ENCODE peak calls at places on chromosome 22, in eight cellular contexts. W is ovary; H is small intestine; I is CD8-positive, alpha-beta memory T cell; G is IMR-90; U is endothelial cell of umbilical vein; M is GM23248; L is upper lobe of left lung. N is an unnamed sample.

GRCh38 chr22:48798281-48799226 is 1029.1 kb downstream of the BRD1 start:
- DNase-seq in H (no peak), M (no peak), L (no peak), U (no peak), G (no peak), I (no peak), W (no peak), N (no peak)

GRCh38 chr22:50190182-50190951 is 4.7 kb downstream of the TRABD start:
- DNase-seq in M (peak; percentile 70), I (peak; percentile 90), G (no peak), H (peak; percentile 89), W (peak; percentile 68), U (peak; percentile 46), L (peak; percentile 93), N (peak; percentile 32)

GRCh38 chr22:26658671-26659478 is 1.5 kb downstream of the MIAT start:
- DNase-seq in G (peak; percentile 97), W (no peak), H (peak; percentile 35), U (peak; percentile 52), I (peak; percentile 87), L (peak; percentile 71), M (peak; percentile 93), N (peak; percentile 95)

GRCh38 chr22:27494821-27495220 is 306.7 kb downstream of the MN1 start:
- DNase-seq in I (no peak), L (no peak), U (no peak), M (no peak), G (no peak), H (no peak), W (no peak), N (no peak)

GRCh38 chr22:26172389-26172990 is 3.2 kb downstream of the SEZ6L start:
- DNase-seq in I (no peak), M (peak; percentile 52), G (peak; percentile 4), L (no peak), H (peak; percentile 58), U (peak; percentile 8), W (no peak), N (no peak)

GRCh38 chr22:29152045-29152380 is 53.7 kb upstream of the EMID1 start:
- DNase-seq in M (no peak), U (no peak), H (no peak), I (no peak), W (no peak), L (no peak), G (no peak), N (no peak)

GRCh38 chr22:37358917-37359316 is 68.4 kb downstream of the ELFN2 start:
- DNase-seq in L (no peak), I (no peak), G (peak; percentile 39), H (no peak), M (peak; percentile 69), W (no peak), U (no peak), N (no peak)

GRCh38 chr22:47158457-47158856 is 396.0 kb downstream of the TBC1D22A start:
- DNase-seq in M (no peak), U (no peak), L (no peak), W (no peak), H (no peak), I (no peak), G (no peak), N (no peak)

GRCh38 chr22:47588583-47588970 is 826.1 kb downstream of the TBC1D22A start:
- DNase-seq in U (no peak), I (no peak), G (no peak), L (no peak), W (no peak), H (no peak), M (no peak), N (no peak)

GRCh38 chr22:39437836-39438704 is 18.7 kb upstream of the MGAT3 start:
- DNase-seq in W (no peak), I (no peak), L (no peak), H (no peak), U (no peak), M (no peak), G (no peak), N (no peak)
- H3K4me1 ChIP-seq in W (peaks cover 6% of the 10 kb centered on the region), I (peaks cover 9% of the 10 kb centered on the region), L (peaks cover 12% of the 10 kb centered on the region), H (peaks cover 4% of the 10 kb centered on the region), U (peaks cover 4% of the 10 kb centered on the region), M (peaks cover 3% of the 10 kb centered on the region), G (peaks cover 4% of the 10 kb centered on the region), N (peaks cover 5% of the 10 kb centered on the region)

GRCh38 chr22:17303840-17304779 is 65.2 kb upstream of the CECR2 start:
- DNase-seq in M (no peak), H (no peak), W (no peak), L (no peak), G (no peak), I (peak; percentile 77), U (no peak), N (no peak)
- H3K4me3 ChIP-seq in M (no peak overlapping the region), H (no peak overlapping the region), W (no peak overlapping the region), L (no peak overlapping the region), G (no peak overlapping the region), I (no peak overlapping the region), U (no peak overlapping the region), N (no peak overlapping the region)

DNA sequence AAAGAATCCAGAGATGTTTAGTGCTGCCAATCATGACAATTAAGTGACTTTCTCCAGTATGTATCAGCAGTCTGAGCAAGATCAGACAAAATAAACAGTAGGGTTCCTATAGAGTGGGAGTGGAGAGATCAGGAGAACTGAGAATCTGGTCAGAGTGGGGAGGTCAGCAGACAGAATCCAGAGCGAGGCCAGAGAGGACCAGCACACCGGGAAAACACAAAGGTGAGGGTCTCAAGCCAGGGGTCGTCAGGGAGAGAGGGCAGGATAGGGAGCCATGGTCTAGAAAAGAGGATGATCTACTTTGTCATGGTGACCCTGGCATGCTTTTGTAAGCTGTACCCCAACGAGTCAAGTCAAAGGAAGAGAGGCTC is 39.2 kb downstream of the MAPK1 start:
- DNase-seq in W (no peak), I (no peak), M (no peak), L (no peak), U (no peak), G (peak; percentile 21), H (no peak), N (no peak)
- H3K4me1 ChIP-seq in W (peaks cover 5% of the 10 kb centered on the region), I (peaks cover 55% of the 10 kb centered on the region), M (peaks cover 31% of the 10 kb centered on the region), L (peaks cover 19% of the 10 kb centered on the region), U (peaks cover 18% of the 10 kb centered on the region), G (peaks cover 21% of the 10 kb centered on the region), H (no peaks in the 10 kb centered on the region), N (peaks cover 12% of the 10 kb centered on the region)

GRCh38 chr22:45997775-45998637 is 21.0 kb upstream of the WNT7B start:
- DNase-seq in M (peak; percentile 79), G (no peak), L (no peak), U (no peak), W (peak; percentile 64), H (no peak), I (no peak), N (no peak)
- H3K4me3 ChIP-seq in M (peak overlapping the region; percentile 48), G (no peak overlapping the region), L (no peak overlapping the region), U (no peak overlapping the region), W (no peak overlapping the region), H (no peak overlapping the region), I (no peak overlapping the region), N (no peak overlapping the region)

GRCh38 chr22:42704896-42705295 is 15.8 kb downstream of the A4GALT start:
- DNase-seq in L (no peak), I (no peak), M (no peak), U (no peak), H (no peak), W (no peak), G (no peak), N (no peak)

GRCh38 chr22:42700901-42701300 is 19.8 kb downstream of the A4GALT start:
- DNase-seq in W (no peak), U (no peak), M (no peak), G (no peak), H (no peak), I (no peak), L (no peak), N (no peak)

GRCh38 chr22:42701694-42702093 is 19.0 kb downstream of the A4GALT start:
- DNase-seq in U (no peak), H (no peak), M (no peak), L (no peak), W (no peak), I (no peak), G (no peak), N (no peak)

GRCh38 chr22:42700355-42700754 is 20.3 kb downstream of the A4GALT start:
- DNase-seq in I (no peak), U (no peak), M (no peak), H (no peak), W (no peak), G (no peak), L (no peak), N (no peak)

DNA sequence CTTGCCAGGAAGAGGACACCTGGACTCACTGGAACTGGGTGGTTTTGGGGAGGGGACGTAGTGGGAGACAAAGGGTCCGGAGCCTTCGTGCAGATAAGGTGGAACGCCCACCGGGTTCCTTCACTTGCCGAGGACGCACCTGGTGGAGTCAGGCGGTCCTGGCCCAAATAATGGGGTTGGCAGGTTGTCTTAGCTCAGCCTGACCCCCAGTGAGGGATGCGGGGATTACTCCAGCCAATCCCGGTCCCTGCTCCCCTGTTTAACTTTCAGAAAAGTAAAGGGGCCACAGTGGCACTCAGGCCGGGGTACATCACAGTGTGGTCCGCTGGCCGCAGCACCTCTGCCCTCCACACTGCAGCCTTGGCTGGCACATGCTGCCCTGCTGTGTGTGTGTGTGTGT is 18.0 kb downstream of the A4GALT start:
- DNase-seq in L (no peak), G (no peak), I (no peak), W (no peak), U (no peak), H (no peak), M (no peak), N (no peak)
- H3K4me1 ChIP-seq in L (peaks cover 10% of the 10 kb centered on the region), G (peaks cover 8% of the 10 kb centered on the region), I (no peaks in the 10 kb centered on the region), W (peaks cover 6% of the 10 kb centered on the region), U (no peaks in the 10 kb centered on the region), H (no peaks in the 10 kb centered on the region), M (peaks cover 15% of the 10 kb centered on the region), N (peaks cover 6% of the 10 kb centered on the region)

DNA sequence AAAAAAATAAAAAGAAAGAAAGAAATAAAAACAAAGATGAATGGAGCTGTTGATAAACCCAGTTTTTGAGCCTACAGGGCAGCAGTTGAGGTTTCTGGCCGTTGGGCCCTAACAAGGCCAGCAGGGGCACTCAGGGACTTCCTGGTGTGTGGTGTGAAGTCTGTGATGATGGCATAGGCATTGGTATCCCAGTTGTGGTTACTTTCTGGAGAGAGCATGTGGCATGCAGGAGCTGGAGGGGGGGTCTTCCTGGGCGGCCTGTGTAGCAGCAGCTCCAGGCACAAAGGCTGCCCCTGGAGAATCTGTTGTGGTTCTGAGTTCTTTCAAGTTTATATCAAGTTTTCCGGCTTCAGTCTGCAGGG is 2.0 kb upstream of the TXNRD2 start:
- DNase-seq in M (peak; percentile 83), H (no peak), G (peak; percentile 76), L (no peak), I (no peak), W (no peak), U (no peak), N (peak; percentile 83)
- H3K4me3 ChIP-seq in M (peak overlapping the region; percentile 41), H (no peak overlapping the region), G (no peak overlapping the region), L (peak overlapping the region; percentile 77), I (no peak overlapping the region), W (no peak overlapping the region), U (no peak overlapping the region), N (peak overlapping the region; percentile 37)